ENCODE peak calls at places on chromosome 3, in ten cellular contexts. S is OCI-LY7; O is adrenal gland; Y is CD8-positive, alpha-beta T cell; C is CD4-positive, CD25-positive, alpha-beta regulatory T cell; G is transverse colon; E is gastrocnemius medialis; T is fibroblast of lung; R is ascending aorta; D is uterus. W is an unnamed sample. For H3K4me1, the result is how much of the 10 kb centered on the place peaks cover.

GRCh38 chr3:101676765-101677435 is at the start of gene ZBTB11:
- DNase-seq in C (peak), S (peak), T (peak), G (peak), O (peak), E (peak), D (peak), Y (peak), R (peak), W (peak)

GRCh38 chr3:186340211-186340610 is 21.8 kb downstream of the DGKG start:
- DNase-seq in D (no peak), Y (no peak), S (no peak), O (no peak), R (no peak), G (no peak), C (no peak), E (no peak), T (peak), W (no peak)

GRCh38 chr3:160224256-160224655 is 966 bp upstream of the C3orf80 start:
- DNase-seq in T (no peak), R (no peak), O (no peak), E (no peak), C (no peak), S (no peak), G (no peak), Y (no peak), D (no peak), W (no peak)

GRCh38 chr3:194125474-194125873 is 10.5 kb upstream of the HES1 start:
- DNase-seq in G (no peak), D (no peak), E (no peak), S (no peak), R (no peak), O (no peak), C (no peak), Y (no peak), T (no peak), W (no peak)

GRCh38 chr3:86954751-86955150 is 36.2 kb downstream of the VGLL3 start:
- DNase-seq in D (no peak), T (peak), S (no peak), R (no peak), O (no peak), G (no peak), C (no peak), E (no peak), Y (no peak), W (no peak)

GRCh38 chr3:733313-733712 is 359.5 kb upstream of the CNTN6 start:
- DNase-seq in O (no peak), Y (no peak), C (no peak), R (no peak), D (no peak), G (no peak), T (no peak), E (no peak), S (no peak), W (no peak)

GRCh38 chr3:70811880-70812279 is 499.4 kb upstream of the MDFIC2 start:
- DNase-seq in D (no peak), S (no peak), R (peak), G (no peak), O (no peak), C (no peak), Y (no peak), T (peak), E (peak), W (no peak)

GRCh38 chr3:57852896-57853295 is 96.8 kb downstream of the SLMAP start:
- DNase-seq in G (no peak), O (no peak), E (no peak), T (peak), C (no peak), R (no peak), Y (no peak), S (peak), D (no peak), W (no peak)

GRCh38 chr3:22016197-22016596 is 265.2 kb upstream of the ZNF385D start:
- DNase-seq in Y (no peak), O (no peak), D (no peak), T (no peak), R (no peak), G (no peak), S (no peak), C (no peak), E (no peak), W (no peak)

GRCh38 chr3:126932188-126932931 is 50.6 kb upstream of the PLXNA1 start:
- DNase-seq in O (no peak), T (peak), S (no peak), Y (no peak), R (peak), G (no peak), E (peak), C (no peak), D (no peak), W (no peak)

GRCh38 chr3:189967254-189967865 is 153.3 kb downstream of the P3H2 start:
- DNase-seq in S (peak), C (peak), E (no peak), D (no peak), G (no peak), Y (no peak), R (no peak), T (peak), O (peak), W (no peak)

GRCh38 chr3:195240171-195240701 is 30.7 kb downstream of the XXYLT1 start:
- DNase-seq in S (no peak), R (peak), O (peak), D (peak), Y (no peak), E (peak), T (no peak), G (no peak), C (no peak), W (peak)

GRCh38 chr3:8458711-8459110 is 42.9 kb upstream of the LMCD1 start:
- DNase-seq in O (no peak), R (peak), T (peak), D (no peak), Y (no peak), G (no peak), C (no peak), S (no peak), E (peak), W (peak)

GRCh38 chr3:114307222-114307840 is 13.5 kb downstream of the TIGIT start:
- DNase-seq in Y (no peak), D (no peak), T (no peak), E (no peak), O (no peak), S (peak), C (peak), G (no peak), R (no peak), W (no peak)

GRCh38 chr3:115720988-115721387 is 97.7 kb downstream of the GAP43 start:
- DNase-seq in E (no peak), G (no peak), D (no peak), S (no peak), C (no peak), O (no peak), R (no peak), Y (no peak), T (no peak), W (no peak)

GRCh38 chr3:47407896-47408838 is 27.3 kb downstream of the PTPN23 start:
- DNase-seq in Y (no peak), E (no peak), R (no peak), C (no peak), G (no peak), D (no peak), S (no peak), T (no peak), O (no peak), W (no peak)

GRCh38 chr3:134369231-134369741 is 5.0 kb downstream of the AMOTL2 start:
- DNase-seq in T (peak), O (no peak), Y (no peak), S (no peak), C (no peak), G (no peak), E (peak), D (no peak), R (peak), W (no peak)

GRCh38 chr3:95717048-95717447 is 1097.3 kb upstream of the EPHA6 start:
- DNase-seq in G (no peak), O (no peak), E (no peak), C (no peak), R (no peak), S (no peak), Y (no peak), D (no peak), T (no peak), W (no peak)

GRCh38 chr3:98726084-98726483 is 37.1 kb upstream of the ST3GAL6 start:
- DNase-seq in C (no peak), S (no peak), E (no peak), R (no peak), G (no peak), D (no peak), T (peak), O (no peak), Y (no peak), W (no peak)

GRCh38 chr3:43185256-43185655 is 79.4 kb upstream of the POMGNT2 start:
- DNase-seq in T (no peak), O (no peak), E (no peak), S (no peak), G (no peak), D (no peak), Y (no peak), C (no peak), R (no peak), W (no peak)

GRCh38 chr3:8278448-8278847 is 223.2 kb upstream of the LMCD1 start:
- DNase-seq in S (no peak), G (no peak), Y (no peak), E (no peak), T (no peak), D (no peak), O (no peak), C (no peak), R (no peak), W (no peak)

GRCh38 chr3:141625506-141625905 is 112.6 kb upstream of the RNF7 start:
- DNase-seq in G (no peak), S (no peak), Y (no peak), D (no peak), E (no peak), R (no peak), T (peak), O (peak), C (no peak), W (no peak)

GRCh38 chr3:132911741-132912415 is 126.3 kb upstream of the TMEM108 start:
- DNase-seq in R (no peak), G (no peak), D (no peak), C (no peak), Y (no peak), E (no peak), O (no peak), S (no peak), T (no peak), W (no peak)

GRCh38 chr3:56764184-56764583 is 37.6 kb downstream of the ARHGEF3 start:
- DNase-seq in Y (no peak), E (no peak), C (no peak), T (no peak), D (no peak), G (no peak), R (no peak), O (no peak), S (no peak), W (no peak)

GRCh38 chr3:12300137-12300536 is 11.3 kb downstream of the PPARG start:
- DNase-seq in E (no peak), D (no peak), T (peak), R (no peak), O (no peak), Y (no peak), S (no peak), G (no peak), C (no peak), W (no peak)

GRCh38 chr3:182568206-182568605 is 225.1 kb upstream of the ATP11B start:
- DNase-seq in O (no peak), C (no peak), R (no peak), Y (no peak), G (no peak), E (no peak), D (no peak), S (no peak), T (peak), W (no peak)

GRCh38 chr3:115814778-115815380 is 191.6 kb downstream of the GAP43 start:
- DNase-seq in G (peak), E (peak), D (peak), Y (peak), O (peak), C (peak), R (peak), S (peak), T (peak), W (peak)

GRCh38 chr3:66035763-66036477 is 2.8 kb downstream of the MAGI1 start:
- DNase-seq in D (no peak), T (peak), Y (no peak), C (no peak), E (no peak), S (no peak), O (no peak), R (no peak), G (no peak), W (no peak)
- H3K4me3 ChIP-seq in D (no peak), T (peak), Y (no peak), C (no peak), E (peak), S (no peak), O (peak), R (peak), G (peak), W (peak)

GRCh38 chr3:125394406-125394805 is 19.3 kb upstream of the ZNF148 start:
- DNase-seq in R (no peak), Y (no peak), O (no peak), E (no peak), C (no peak), S (no peak), D (no peak), G (no peak), T (no peak), W (no peak)
- H3K4me1 ChIP-seq in R (under half), Y (under half), O (under half), E (under half), C (under half), S (under half), D (under half), G (under half), T (under half), W (under half)

GRCh38 chr3:172127929-172128580 is 88.7 kb downstream of the FNDC3B start:
- DNase-seq in Y (no peak), R (no peak), E (no peak), O (no peak), D (no peak), C (no peak), S (no peak), G (no peak), T (no peak), W (no peak)

GRCh38 chr3:172127141-172127540 is 87.8 kb downstream of the FNDC3B start:
- DNase-seq in S (no peak), E (no peak), D (no peak), O (no peak), R (no peak), T (no peak), Y (no peak), G (no peak), C (no peak), W (no peak)

GRCh38 chr3:172129868-172130751 is 90.7 kb downstream of the FNDC3B start:
- DNase-seq in O (peak), T (peak), D (peak), Y (peak), S (no peak), E (peak), R (peak), G (peak), C (peak), W (peak)

GRCh38 chr3:172129534-172129867 is 90.1 kb downstream of the FNDC3B start:
- DNase-seq in Y (no peak), C (no peak), D (no peak), S (no peak), G (no peak), O (no peak), T (no peak), R (no peak), E (no peak), W (no peak)

GRCh38 chr3:172128852-172129251 is 89.5 kb downstream of the FNDC3B start:
- DNase-seq in O (no peak), D (no peak), Y (no peak), C (no peak), S (no peak), E (no peak), G (no peak), R (no peak), T (no peak), W (no peak)
- H3K4me3 ChIP-seq in O (no peak), D (no peak), Y (no peak), C (no peak), S (no peak), E (no peak), G (no peak), R (no peak), T (no peak), W (no peak)

DNA sequence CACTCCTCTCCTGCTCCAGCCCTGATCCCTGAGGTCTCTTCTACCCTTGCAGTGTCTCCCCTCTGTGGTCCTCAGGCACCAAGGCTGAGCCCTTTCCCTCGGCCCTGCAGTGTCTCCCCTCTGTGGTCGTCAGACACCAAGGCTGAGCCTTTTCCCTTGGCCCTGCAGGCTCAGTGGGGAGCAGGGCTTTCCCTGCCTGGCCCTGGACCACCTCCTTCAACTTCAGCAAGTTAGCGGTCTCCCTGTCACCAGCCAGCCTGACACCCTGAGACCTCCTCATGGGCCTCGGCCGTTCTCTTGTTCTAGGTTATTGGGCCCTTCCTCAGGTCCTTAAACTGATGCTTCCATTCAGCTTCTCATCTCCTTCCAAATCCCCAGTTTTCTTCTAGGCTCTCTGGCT is 4.3 kb downstream of the NRROS start:
- DNase-seq in S (no peak), G (no peak), O (no peak), E (no peak), Y (no peak), D (no peak), C (no peak), T (no peak), R (no peak), W (no peak)
- H3K4me1 ChIP-seq in S (half or more), G (under half), O (under half), E (under half), Y (under half), D (under half), C (half or more), T (under half), R (under half), W (under half)

DNA sequence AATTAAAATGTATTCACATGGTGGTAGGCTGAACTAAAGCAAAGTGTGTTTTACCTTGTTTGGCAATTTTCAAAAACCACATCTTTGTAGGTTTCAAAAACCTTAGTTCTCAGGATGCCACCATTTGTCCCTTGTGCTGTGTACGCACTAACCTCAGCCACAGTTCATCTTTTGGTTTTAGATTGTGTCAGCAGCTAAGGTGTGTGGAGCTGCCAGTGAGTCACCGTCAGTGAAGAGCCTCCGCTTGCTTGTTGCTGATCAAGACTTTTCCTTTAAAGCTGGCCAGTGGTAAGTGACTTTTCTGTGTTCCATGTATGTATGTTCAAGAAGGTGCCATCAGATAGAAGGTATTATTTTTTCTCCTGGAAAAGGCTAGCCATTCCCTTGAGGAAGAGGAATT is 21.1 kb downstream of the OXNAD1 start:
- DNase-seq in D (no peak), O (no peak), E (no peak), S (no peak), R (no peak), T (no peak), C (peak), G (peak), Y (peak), W (no peak)
- H3K4me3 ChIP-seq in D (no peak), O (no peak), E (no peak), S (no peak), R (no peak), T (no peak), C (peak), G (peak), Y (peak), W (peak)

GRCh38 chr3:52535411-52536111 is 844 bp upstream of the UQCC5 start:
- DNase-seq in O (peak), C (no peak), G (no peak), S (no peak), E (peak), D (peak), T (no peak), R (no peak), Y (no peak), W (no peak)
- H3K4me1 ChIP-seq in O (half or more), C (under half), G (under half), S (half or more), E (half or more), D (under half), T (under half), R (under half), Y (under half), W (under half)

DNA sequence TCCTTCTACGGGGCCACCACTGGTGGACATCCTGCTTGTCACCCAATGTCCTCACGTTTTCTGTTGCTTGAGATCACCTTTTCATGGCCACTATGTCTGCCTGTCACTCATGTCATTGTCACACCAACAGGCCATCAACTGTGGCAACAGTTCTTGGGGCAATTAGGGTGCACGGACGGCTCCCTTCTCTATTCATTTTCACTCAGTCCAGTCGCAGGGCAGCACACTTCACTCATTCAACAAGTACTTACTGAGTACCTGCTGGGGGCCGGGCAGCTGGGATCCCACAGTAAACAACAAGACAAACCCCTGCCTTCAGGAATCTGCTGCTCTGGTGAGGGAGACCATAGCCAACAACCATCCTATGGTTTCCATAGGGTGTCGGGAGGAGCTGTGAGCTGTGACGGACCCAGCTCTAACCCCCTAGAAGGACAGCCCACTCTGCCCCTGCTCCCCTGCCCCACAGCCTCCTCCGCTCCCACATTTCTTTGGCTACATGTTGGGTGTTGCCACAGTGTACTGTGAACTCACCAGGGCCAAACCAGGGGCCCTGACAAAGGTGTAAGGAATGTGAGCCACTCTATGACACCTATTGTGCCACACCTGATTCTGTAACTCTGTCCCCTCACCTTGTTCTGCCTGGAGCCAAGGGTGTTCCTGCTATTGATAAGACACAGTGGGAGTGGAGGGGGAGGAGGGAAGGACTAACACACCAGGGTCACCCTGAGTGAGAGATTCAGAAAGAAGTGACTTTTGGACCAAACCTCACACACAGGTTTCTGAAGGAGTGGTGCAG is 1.9 kb downstream of the VILL start:
- DNase-seq in O (no peak), R (no peak), S (no peak), G (peak), Y (no peak), T (no peak), E (peak), D (no peak), C (no peak), W (no peak)
- H3K4me3 ChIP-seq in O (no peak), R (no peak), S (no peak), G (peak), Y (no peak), T (no peak), E (no peak), D (no peak), C (no peak), W (no peak)

W was measured in thoracic aorta.